ENCODE peak calls at places on chromosomes 4 and X, in nine cellular contexts. G is globus pallidus; U is nephron progenitor cell; B is COR-L47; C is stimulated activated CD4-positive, alpha-beta T cell treated with anti-CD3 and anti-CD28 coated beads, Interleukin-15, amount 100 ng/mL, for 24 hours; D is activated CD4-positive, alpha-beta memory T cell treated with anti-CD3 and anti-CD28 coated beads, Interleukin-2, amount 10 ng/mL, durations not matched to agents 7 days and 5 days; Z is stimulated activated CD8-positive, alpha-beta memory T cell treated with anti-CD3 and anti-CD28 coated beads, Interleukin-15, amount 100 ng/mL, for 1 hour; W is EL; L is activated T-cell treated with anti-CD3 and anti-CD28 coated beads, Interleukin-2, amount 50 U/mL, for 4 hours. K is an unnamed sample.

GRCh38 chr4:52110171-52110570 is 59.1 kb downstream of the SPATA18 start:
- DNase-seq in Z (no peak), B (no peak), L (no peak), W (no peak), G (no peak), C (no peak), D (no peak), U (no peak), K (no peak)

GRCh38 chrX:78548012-78548411 is 111.1 kb downstream of the RTL3 start:
- DNase-seq in L (no peak), Z (no peak), B (no peak), D (no peak), C (no peak), U (no peak), W (peak), G (no peak), K (no peak)

GRCh38 chr4:72019688-72020087 is 12.1 kb upstream of the NPFFR2 start:
- DNase-seq in L (no peak), Z (no peak), C (no peak), D (no peak), G (no peak), U (no peak), W (no peak), B (no peak), K (no peak)

GRCh38 chr4:11111876-11112275 is 316.8 kb downstream of the HS3ST1 start:
- DNase-seq in W (no peak), B (no peak), L (no peak), C (no peak), G (no peak), Z (no peak), U (no peak), D (no peak), K (no peak)

GRCh38 chrX:136528645-136529315 is 3.2 kb upstream of the VGLL1 start:
- DNase-seq in C (no peak), B (no peak), D (no peak), U (no peak), Z (no peak), L (no peak), W (no peak), G (no peak), K (no peak)

GRCh38 chr4:925771-926500 is 6.2 kb downstream of the GAK start:
- DNase-seq in L (no peak), D (no peak), Z (no peak), G (no peak), B (no peak), W (no peak), U (no peak), C (no peak), K (no peak)

GRCh38 chrX:102651242-102651967 is at the start of gene GPRASP1:
- DNase-seq in W (peak), G (peak), B (peak), D (peak), U (peak), L (peak), Z (no peak), C (peak), K (peak)

GRCh38 chr4:88672987-88673386 is 24.6 kb downstream of the NAP1L5 start:
- DNase-seq in L (no peak), U (peak), Z (no peak), W (peak), C (peak), D (no peak), G (peak), B (peak), K (no peak)

GRCh38 chrX:54171527-54171926 is 11.5 kb downstream of the FAM120C start:
- DNase-seq in D (no peak), U (no peak), Z (no peak), B (no peak), G (no peak), L (no peak), W (peak), C (no peak), K (no peak)

GRCh38 chrX:123964155-123964554 is 2.6 kb downstream of the STAG2 start:
- DNase-seq in G (peak), D (no peak), L (no peak), U (no peak), W (peak), C (no peak), Z (no peak), B (no peak), K (no peak)

GRCh38 chrX:151370906-151371305 is 26.1 kb upstream of the VMA21 start:
- DNase-seq in W (no peak), G (no peak), B (no peak), Z (no peak), C (peak), U (peak), L (no peak), D (no peak), K (no peak)

GRCh38 chrX:79170632-79171031 is 26.1 kb downstream of the GPR174 start:
- DNase-seq in C (no peak), D (no peak), L (no peak), U (no peak), Z (no peak), B (no peak), G (no peak), W (no peak), K (no peak)

GRCh38 chr4:146367347-146367746 is 153.0 kb downstream of the REELD1 start:
- DNase-seq in D (no peak), Z (no peak), U (no peak), C (no peak), G (no peak), W (no peak), B (no peak), L (no peak), K (no peak)

GRCh38 chr4:169103966-169104412 is 93.9 kb upstream of the CBR4 start:
- DNase-seq in G (no peak), Z (no peak), L (no peak), U (no peak), D (no peak), B (peak), C (no peak), W (peak), K (no peak)

GRCh38 chr4:109816082-109816442 is 500 bp downstream of the GAR1 start:
- DNase-seq in L (peak), W (no peak), D (peak), U (peak), G (no peak), Z (peak), C (peak), B (no peak), K (peak)

GRCh38 chr4:40251366-40251765 is 54.5 kb downstream of the RHOH start:
- DNase-seq in Z (no peak), C (no peak), B (no peak), D (no peak), W (peak), G (no peak), U (no peak), L (no peak), K (no peak)

GRCh38 chr4:108601517-108601916 is 18.9 kb upstream of the RPL34 start:
- DNase-seq in C (no peak), W (no peak), G (no peak), U (no peak), Z (no peak), D (no peak), B (no peak), L (no peak), K (no peak)

GRCh38 chr4:78561677-78562076 is 10.1 kb downstream of the ANXA3 start:
- DNase-seq in W (no peak), G (no peak), C (no peak), L (no peak), D (no peak), B (no peak), U (no peak), Z (no peak), K (no peak)

GRCh38 chrX:48451708-48452107 is 18.4 kb downstream of the SLC38A5 start:
- DNase-seq in U (no peak), L (no peak), C (no peak), W (no peak), Z (no peak), D (no peak), B (no peak), G (no peak), K (no peak)

GRCh38 chrX:117645639-117646038 is 471.0 kb downstream of the KLHL13 start:
- DNase-seq in L (no peak), B (no peak), C (no peak), D (no peak), Z (no peak), U (no peak), W (no peak), G (no peak), K (no peak)

GRCh38 chr4:123299212-123299651 is 97.4 kb upstream of the SPRY1 start:
- DNase-seq in Z (no peak), W (peak), G (no peak), D (no peak), U (no peak), L (no peak), C (no peak), B (no peak), K (no peak)

GRCh38 chr4:20084488-20084887 is 167.2 kb upstream of the SLIT2 start:
- DNase-seq in G (no peak), B (no peak), W (no peak), U (no peak), L (no peak), D (no peak), C (peak), Z (no peak), K (no peak)

GRCh38 chrX:40149286-40150175 is 51.8 kb upstream of the BCOR start:
- DNase-seq in W (no peak), C (no peak), D (no peak), U (no peak), G (no peak), B (no peak), Z (no peak), L (no peak), K (no peak)

GRCh38 chr4:165369522-165369921 is 9.3 kb upstream of the CPE start:
- DNase-seq in L (no peak), Z (no peak), D (no peak), B (no peak), W (no peak), U (no peak), C (no peak), G (no peak), K (peak)

GRCh38 chr4:80210549-80210948 is 13.2 kb downstream of the PRDM8 start:
- DNase-seq in D (no peak), C (no peak), B (no peak), W (no peak), G (no peak), L (no peak), U (no peak), Z (no peak), K (no peak)

GRCh38 chr4:152778656-152779512 is 646 bp downstream of the TIGD4 start:
- DNase-seq in G (peak), C (peak), B (no peak), U (peak), D (peak), Z (peak), W (peak), L (peak), K (peak)

GRCh38 chr4:145161549-145161948 is 18.8 kb downstream of the OTUD4 start:
- DNase-seq in B (no peak), L (no peak), W (no peak), Z (no peak), U (no peak), D (no peak), G (no peak), C (no peak), K (no peak)

GRCh38 chrX:104270916-104271512 is 16.3 kb upstream of the ESX1 start:
- DNase-seq in L (no peak), D (peak), Z (no peak), U (peak), C (peak), W (peak), G (peak), B (peak), K (peak)

GRCh38 chr4:184536881-184537248 is 62.5 kb upstream of the IRF2 start:
- DNase-seq in Z (no peak), G (no peak), C (no peak), U (no peak), D (no peak), B (no peak), L (no peak), W (no peak), K (no peak)

GRCh38 chr4:80231180-80231579 is 33.9 kb downstream of the PRDM8 start:
- DNase-seq in G (no peak), W (peak), Z (no peak), L (no peak), U (no peak), C (no peak), B (no peak), D (no peak), K (no peak)

GRCh38 chr4:27463816-27464215 is 603.2 kb downstream of the STIM2 start:
- DNase-seq in U (no peak), D (no peak), L (no peak), Z (no peak), W (peak), C (no peak), B (no peak), G (no peak), K (no peak)

GRCh38 chr4:185201983-185202962 is 1.5 kb downstream of the CFAP97 start:
- DNase-seq in D (peak), W (no peak), G (no peak), U (peak), C (peak), B (no peak), L (no peak), Z (no peak), K (no peak)

GRCh38 chrX:154126101-154126500 is 17.9 kb upstream of the OPN1LW start:
- DNase-seq in U (no peak), L (no peak), G (no peak), W (no peak), Z (no peak), B (no peak), D (no peak), C (no peak), K (no peak)

K was measured in transverse colon.